ENCODE peak calls at places on chromosome 1, in seven cellular contexts. T is NCI-H187, B is SJSA1, V is ELR, G is HuH-7, U is caudate nucleus, K is germinal center. L is an unnamed sample.

GRCh38 chr1:25813734-25814471 is 5.9 kb upstream of the MTFR1L start:
- DNase-seq in T (no peak), B (no peak), V (no peak), G (no peak), U (no peak), K (no peak), L (no peak)

GRCh38 chr1:110617116-110617515 is 11.0 kb upstream of the KCNA2 start:
- DNase-seq in T (no peak), B (no peak), V (no peak), G (no peak), U (no peak), K (no peak), L (no peak)

GRCh38 chr1:27671964-27672749 is at the start of gene IFI6:
- DNase-seq in T (peak; percentile 92), B (peak; percentile 94), V (peak; percentile 97), G (peak; percentile 96), U (peak; percentile 85), K (peak; percentile 89), L (peak; percentile 94)

GRCh38 chr1:183850852-183851251 is 45.9 kb downstream of the RGL1 start:
- DNase-seq in T (no peak), B (no peak), V (no peak), G (no peak), U (no peak), K (no peak), L (no peak)

GRCh38 chr1:210558302-210558701 is 229.6 kb downstream of the HHAT start:
- DNase-seq in T (no peak), B (no peak), V (no peak), G (no peak), U (no peak), K (no peak), L (no peak)

GRCh38 chr1:183546427-183546826 is 43.8 kb downstream of the NCF2 start:
- DNase-seq in T (no peak), B (no peak), V (no peak), G (no peak), U (no peak), K (no peak), L (no peak)

GRCh38 chr1:204220217-204220616 is 6.4 kb upstream of the GOLT1A start:
- DNase-seq in T (no peak), B (no peak), V (no peak), G (no peak), U (no peak), K (no peak), L (no peak)

GRCh38 chr1:23875382-23875781 is 7.3 kb upstream of the FUCA1 start:
- DNase-seq in T (no peak), B (no peak), V (no peak), G (no peak), U (no peak), K (no peak), L (no peak)

GRCh38 chr1:186183219-186183618 is 191.8 kb downstream of the TPR start:
- DNase-seq in T (no peak), B (peak; percentile 52), V (peak; percentile 94), G (no peak), U (no peak), K (no peak), L (peak; percentile 94)

GRCh38 chr1:15206418-15207030 is 40.5 kb upstream of the FHAD1 start:
- DNase-seq in T (no peak), B (no peak), V (peak; percentile 50), G (peak; percentile 36), U (no peak), K (no peak), L (peak; percentile 92)

GRCh38 chr1:185349556-185349955 is 32.5 kb upstream of the IVNS1ABP start:
- DNase-seq in T (no peak), B (no peak), V (no peak), G (no peak), U (no peak), K (no peak), L (peak; percentile 56)

GRCh38 chr1:3714284-3714741 is 37.9 kb upstream of the CCDC27 start:
- DNase-seq in T (no peak), B (no peak), V (no peak), G (no peak), U (peak; percentile 73), K (no peak), L (no peak)

GRCh38 chr1:54377040-54377691 is 29.0 kb downstream of the SSBP3 start:
- DNase-seq in T (no peak), B (no peak), V (peak; percentile 22), G (no peak), U (no peak), K (no peak), L (no peak)

GRCh38 chr1:7659514-7659913 is 111.6 kb upstream of the VAMP3 start:
- DNase-seq in T (no peak), B (no peak), V (no peak), G (no peak), U (no peak), K (no peak), L (no peak)

GRCh38 chr1:157198619-157199420 is 60.6 kb upstream of the ETV3 start:
- DNase-seq in T (no peak), B (no peak), V (no peak), G (no peak), U (no peak), K (no peak), L (peak; percentile 72)

GRCh38 chr1:204186597-204186996 is 9.7 kb downstream of the KISS1 start:
- DNase-seq in T (no peak), B (no peak), V (no peak), G (no peak), U (no peak), K (no peak), L (no peak)

GRCh38 chr1:150213170-150214098 is 22.5 kb downstream of the ANP32E start:
- DNase-seq in T (peak; percentile 88), B (peak; percentile 94), V (peak; percentile 83), G (peak; percentile 77), U (peak; percentile 96), K (peak; percentile 97), L (peak; percentile 79)

GRCh38 chr1:207049974-207050391 is 1.0 kb downstream of the YOD1 start:
- DNase-seq in T (peak; percentile 40), B (no peak), V (peak; percentile 79), G (peak; percentile 44), U (no peak), K (peak; percentile 72), L (no peak)

GRCh38 chr1:246153796-246154212 is 353.3 kb downstream of the SMYD3 start:
- DNase-seq in T (no peak), B (no peak), V (peak; percentile 23), G (no peak), U (no peak), K (no peak), L (no peak)

GRCh38 chr1:27542463-27543273 is 52.7 kb upstream of the WASF2 start:
- DNase-seq in T (no peak), B (no peak), V (peak; percentile 86), G (no peak), U (no peak), K (no peak), L (peak; percentile 99)

GRCh38 chr1:47940779-47941178 is 56.4 kb downstream of the TRABD2B start:
- DNase-seq in T (no peak), B (no peak), V (no peak), G (no peak), U (no peak), K (no peak), L (peak; percentile 17)

GRCh38 chr1:32125313-32125712 is 17.5 kb downstream of the KPNA6 start:
- DNase-seq in T (no peak), B (no peak), V (no peak), G (no peak), U (no peak), K (no peak), L (no peak)

GRCh38 chr1:44590475-44590874 is 83.8 kb downstream of the TMEM53 start:
- DNase-seq in T (no peak), B (no peak), V (peak; percentile 22), G (no peak), U (no peak), K (no peak), L (no peak)

GRCh38 chr1:85199667-85200366 is 999 bp downstream of the SYDE2 start:
- DNase-seq in T (no peak), B (no peak), V (no peak), G (no peak), U (no peak), K (no peak), L (peak; percentile 40)

GRCh38 chr1:150165622-150166612 is 16.2 kb downstream of the PLEKHO1 start:
- DNase-seq in T (peak; percentile 32), B (peak; percentile 61), V (peak; percentile 66), G (peak; percentile 73), U (no peak), K (peak; percentile 65), L (peak; percentile 23)

GRCh38 chr1:229022595-229023350 is 248.1 kb upstream of the RAB4A start:
- DNase-seq in T (no peak), B (no peak), V (no peak), G (peak; percentile 44), U (peak; percentile 47), K (no peak), L (no peak)

GRCh38 chr1:163071381-163072255 is 2.5 kb downstream of the RGS4 start:
- DNase-seq in T (peak; percentile 44), B (peak; percentile 70), V (peak; percentile 96), G (peak; percentile 20), U (peak; percentile 26), K (peak; percentile 22), L (peak; percentile 87)

GRCh38 chr1:27382950-27383627 is at the start of gene CD164L2:
- DNase-seq in T (peak; percentile 49), B (no peak), V (no peak), G (no peak), U (no peak), K (peak; percentile 57), L (peak; percentile 54)

GRCh38 chr1:98903261-98903660 is 101.4 kb downstream of the PLPPR5 start:
- DNase-seq in T (no peak), B (no peak), V (peak; percentile 88), G (no peak), U (no peak), K (no peak), L (peak; percentile 76)

GRCh38 chr1:113219377-113219776 is 146.4 kb downstream of the LRIG2 start:
- DNase-seq in T (no peak), B (no peak), V (peak; percentile 6), G (peak; percentile 42), U (no peak), K (no peak), L (no peak)

GRCh38 chr1:202376247-202376646 is 27.7 kb downstream of the PPP1R12B start:
- DNase-seq in T (no peak), B (no peak), V (no peak), G (no peak), U (no peak), K (no peak), L (no peak)

GRCh38 chr1:87331319-87332269 is 2.9 kb downstream of the LMO4 start:
- DNase-seq in T (peak; percentile 13), B (peak; percentile 74), V (peak; percentile 69), G (peak; percentile 75), U (peak; percentile 59), K (peak; percentile 51), L (peak; percentile 78)

GRCh38 chr1:183197762-183198161 is 11.7 kb downstream of the LAMC2 start:
- DNase-seq in T (no peak), B (no peak), V (no peak), G (no peak), U (no peak), K (no peak), L (no peak)

GRCh38 chr1:230215049-230215448 is 148.0 kb downstream of the GALNT2 start:
- DNase-seq in T (no peak), B (no peak), V (peak; percentile 10), G (no peak), U (no peak), K (no peak), L (no peak)

GRCh38 chr1:44828841-44829440 is 14.1 kb downstream of the PTCH2 start:
- DNase-seq in T (no peak), B (no peak), V (no peak), G (no peak), U (no peak), K (no peak), L (no peak)

GRCh38 chr1:198713081-198713480 is 74.2 kb downstream of the PTPRC start:
- DNase-seq in T (no peak), B (no peak), V (peak; percentile 78), G (no peak), U (no peak), K (no peak), L (peak; percentile 59)

GRCh38 chr1:59505596-59506028 is 208.7 kb downstream of the FGGY start:
- DNase-seq in T (peak; percentile 85), B (no peak), V (no peak), G (no peak), U (no peak), K (no peak), L (no peak)

L was measured in mammary epithelial cell.